ENCODE peak calls at places on chromosomes 12 and 14, in five cellular contexts. One of them, this sample, is unnamed.

GRCh38 chr14:24179961-24180726 is 8.3 kb downstream of the REC8 start:
- DNase-seq in cardiac muscle cell: peak; percentile 56
- DNase-seq in ascending aorta: no peak
- DNase-seq in CD8-positive, alpha-beta T cell: no peak
- DNase-seq in Karpas-422: no peak
- DNase-seq in this sample: no peak

GRCh38 chr14:87131879-87132278 is 861.1 kb downstream of the GALC start:
- DNase-seq in cardiac muscle cell: no peak
- DNase-seq in ascending aorta: no peak
- DNase-seq in CD8-positive, alpha-beta T cell: no peak
- DNase-seq in Karpas-422: peak; percentile 98
- DNase-seq in this sample: peak; percentile 16

GRCh38 chr12:121748571-121749265 is 36.2 kb downstream of the TMEM120B start:
- DNase-seq in cardiac muscle cell: peak; percentile 88
- DNase-seq in ascending aorta: peak; percentile 20
- DNase-seq in CD8-positive, alpha-beta T cell: no peak
- DNase-seq in Karpas-422: peak; percentile 52
- DNase-seq in this sample: no peak

GRCh38 chr14:33525626-33526025 is 425.2 kb downstream of the EGLN3 start:
- DNase-seq in cardiac muscle cell: peak; percentile 43
- DNase-seq in ascending aorta: no peak
- DNase-seq in CD8-positive, alpha-beta T cell: no peak
- DNase-seq in Karpas-422: no peak
- DNase-seq in this sample: no peak

GRCh38 chr12:49345048-49345839 is 1.4 kb upstream of the DNAJC22 start:
- DNase-seq in cardiac muscle cell: no peak
- DNase-seq in ascending aorta: no peak
- DNase-seq in CD8-positive, alpha-beta T cell: no peak
- DNase-seq in Karpas-422: peak; percentile 74
- DNase-seq in this sample: peak; percentile 60

GRCh38 chr12:42326466-42327226 is 679 bp downstream of the PPHLN1 start:
- DNase-seq in cardiac muscle cell: peak; percentile 50
- DNase-seq in ascending aorta: no peak
- DNase-seq in CD8-positive, alpha-beta T cell: no peak
- DNase-seq in Karpas-422: peak; percentile 66
- DNase-seq in this sample: peak; percentile 82

GRCh38 chr12:98973395-98973794 is 328.3 kb downstream of the APAF1 start:
- DNase-seq in cardiac muscle cell: peak; percentile 24
- DNase-seq in ascending aorta: no peak
- DNase-seq in CD8-positive, alpha-beta T cell: no peak
- DNase-seq in Karpas-422: no peak
- DNase-seq in this sample: no peak

GRCh38 chr12:55739025-55739378 is 3.9 kb upstream of the GDF11 start:
- DNase-seq in cardiac muscle cell: no peak
- DNase-seq in ascending aorta: no peak
- DNase-seq in CD8-positive, alpha-beta T cell: no peak
- DNase-seq in Karpas-422: no peak
- DNase-seq in this sample: no peak

GRCh38 chr12:13093191-13093849 is 10.1 kb downstream of the GSG1 start:
- DNase-seq in cardiac muscle cell: no peak
- DNase-seq in ascending aorta: no peak
- DNase-seq in CD8-positive, alpha-beta T cell: no peak
- DNase-seq in Karpas-422: no peak
- DNase-seq in this sample: no peak

GRCh38 chr12:51788876-51789275 is 59.6 kb downstream of the FIGNL2 start:
- DNase-seq in cardiac muscle cell: peak; percentile 32
- DNase-seq in ascending aorta: no peak
- DNase-seq in CD8-positive, alpha-beta T cell: no peak
- DNase-seq in Karpas-422: no peak
- DNase-seq in this sample: no peak

GRCh38 chr14:67426983-67427601 is 15.1 kb upstream of the PLEK2 start:
- DNase-seq in cardiac muscle cell: peak; percentile 89
- DNase-seq in ascending aorta: no peak
- DNase-seq in CD8-positive, alpha-beta T cell: peak; percentile 64
- DNase-seq in Karpas-422: peak; percentile 95
- DNase-seq in this sample: peak; percentile 87

GRCh38 chr14:79842270-79842669 is 369.0 kb downstream of the DIO2 start:
- DNase-seq in cardiac muscle cell: peak; percentile 69
- DNase-seq in ascending aorta: no peak
- DNase-seq in CD8-positive, alpha-beta T cell: no peak
- DNase-seq in Karpas-422: no peak
- DNase-seq in this sample: peak; percentile 1

GRCh38 chr14:24080888-24081738 is 9.8 kb downstream of the CPNE6 start:
- DNase-seq in cardiac muscle cell: peak; percentile 17
- DNase-seq in ascending aorta: no peak
- DNase-seq in CD8-positive, alpha-beta T cell: peak; percentile 51
- DNase-seq in Karpas-422: peak; percentile 93
- DNase-seq in this sample: no peak

GRCh38 chr12:76611533-76611932 is 52.0 kb upstream of the OSBPL8 start:
- DNase-seq in cardiac muscle cell: peak; percentile 77
- DNase-seq in ascending aorta: no peak
- DNase-seq in CD8-positive, alpha-beta T cell: no peak
- DNase-seq in Karpas-422: no peak
- DNase-seq in this sample: no peak

GRCh38 chr12:78977463-78977862 is 112.9 kb downstream of the SYT1 start:
- DNase-seq in cardiac muscle cell: no peak
- DNase-seq in ascending aorta: no peak
- DNase-seq in CD8-positive, alpha-beta T cell: no peak
- DNase-seq in Karpas-422: no peak
- DNase-seq in this sample: no peak

GRCh38 chr12:109738209-109738608 is 24.6 kb downstream of the FAM222A start:
- DNase-seq in cardiac muscle cell: no peak
- DNase-seq in ascending aorta: no peak
- DNase-seq in CD8-positive, alpha-beta T cell: no peak
- DNase-seq in Karpas-422: no peak
- DNase-seq in this sample: no peak

GRCh38 chr12:117279606-117280005 is 81.8 kb downstream of the NOS1 start:
- DNase-seq in cardiac muscle cell: no peak
- DNase-seq in ascending aorta: no peak
- DNase-seq in CD8-positive, alpha-beta T cell: no peak
- DNase-seq in Karpas-422: peak; percentile 72
- DNase-seq in this sample: no peak

GRCh38 chr12:91099373-91099772 is 11.9 kb downstream of the LUM start:
- DNase-seq in cardiac muscle cell: no peak
- DNase-seq in ascending aorta: no peak
- DNase-seq in CD8-positive, alpha-beta T cell: no peak
- DNase-seq in Karpas-422: no peak
- DNase-seq in this sample: no peak

GRCh38 chr14:69501362-69501964 is 16.9 kb downstream of the PLEKHD1 start:
- DNase-seq in cardiac muscle cell: peak; percentile 51
- DNase-seq in ascending aorta: no peak
- DNase-seq in CD8-positive, alpha-beta T cell: no peak
- DNase-seq in Karpas-422: no peak
- DNase-seq in this sample: peak; percentile 42

GRCh38 chr14:73422515-73422914 is 35.8 kb downstream of the NUMB start:
- DNase-seq in cardiac muscle cell: no peak
- DNase-seq in ascending aorta: no peak
- DNase-seq in CD8-positive, alpha-beta T cell: no peak
- DNase-seq in Karpas-422: no peak
- DNase-seq in this sample: no peak

GRCh38 chr12:40224439-40225291 is at the start of gene LRRK2:
- DNase-seq in cardiac muscle cell: peak; percentile 73
- DNase-seq in ascending aorta: peak; percentile 49
- DNase-seq in CD8-positive, alpha-beta T cell: peak; percentile 2
- DNase-seq in Karpas-422: peak; percentile 82
- DNase-seq in this sample: peak; percentile 16

GRCh38 chr12:45989277-45989856 is 1.0 kb downstream of the SCAF11 start:
- DNase-seq in cardiac muscle cell: no peak
- DNase-seq in ascending aorta: no peak
- DNase-seq in CD8-positive, alpha-beta T cell: no peak
- DNase-seq in Karpas-422: no peak
- DNase-seq in this sample: no peak

GRCh38 chr12:113875681-113876080 is 90.4 kb downstream of the RBM19 start:
- DNase-seq in cardiac muscle cell: peak; percentile 72
- DNase-seq in ascending aorta: no peak
- DNase-seq in CD8-positive, alpha-beta T cell: no peak
- DNase-seq in Karpas-422: no peak
- DNase-seq in this sample: no peak

GRCh38 chr12:116879509-116880212 is 1.6 kb downstream of the HRK start:
- DNase-seq in cardiac muscle cell: no peak
- DNase-seq in ascending aorta: no peak
- DNase-seq in CD8-positive, alpha-beta T cell: no peak
- DNase-seq in Karpas-422: no peak
- DNase-seq in this sample: no peak

GRCh38 chr14:58299665-58300202 is 1.4 kb downstream of the ARID4A start:
- DNase-seq in cardiac muscle cell: peak; percentile 14
- DNase-seq in ascending aorta: no peak
- DNase-seq in CD8-positive, alpha-beta T cell: no peak
- DNase-seq in Karpas-422: peak; percentile 62
- DNase-seq in this sample: peak; percentile 23

GRCh38 chr12:59657711-59658110 is 61.9 kb downstream of the SLC16A7 start:
- DNase-seq in cardiac muscle cell: no peak
- DNase-seq in ascending aorta: no peak
- DNase-seq in CD8-positive, alpha-beta T cell: no peak
- DNase-seq in Karpas-422: no peak
- DNase-seq in this sample: no peak

GRCh38 chr12:80262372-80263170 is 163.2 kb downstream of the OTOGL start:
- DNase-seq in cardiac muscle cell: no peak
- DNase-seq in ascending aorta: no peak
- DNase-seq in CD8-positive, alpha-beta T cell: no peak
- DNase-seq in Karpas-422: no peak
- DNase-seq in this sample: no peak

GRCh38 chr14:74478996-74479635 is 14.0 kb downstream of the NPC2 start:
- DNase-seq in cardiac muscle cell: peak; percentile 56
- DNase-seq in ascending aorta: no peak
- DNase-seq in CD8-positive, alpha-beta T cell: no peak
- DNase-seq in Karpas-422: no peak
- DNase-seq in this sample: no peak

GRCh38 chr12:27424631-27425230 is 21.8 kb upstream of the SMCO2 start:
- DNase-seq in cardiac muscle cell: peak; percentile 88
- DNase-seq in ascending aorta: no peak
- DNase-seq in CD8-positive, alpha-beta T cell: no peak
- DNase-seq in Karpas-422: peak; percentile 72
- DNase-seq in this sample: no peak

GRCh38 chr12:19411234-19412221 is 27.8 kb upstream of the AEBP2 start:
- DNase-seq in cardiac muscle cell: no peak
- DNase-seq in ascending aorta: peak; percentile 51
- DNase-seq in CD8-positive, alpha-beta T cell: no peak
- DNase-seq in Karpas-422: no peak
- DNase-seq in this sample: no peak

GRCh38 chr14:24817638-24818053 is 183.7 kb upstream of the GZMB start:
- DNase-seq in cardiac muscle cell: peak; percentile 64
- DNase-seq in ascending aorta: no peak
- DNase-seq in CD8-positive, alpha-beta T cell: no peak
- DNase-seq in Karpas-422: no peak
- DNase-seq in this sample: no peak

GRCh38 chr14:100896369-100897060 is 7.0 kb downstream of the RTL1 start:
- DNase-seq in cardiac muscle cell: no peak
- DNase-seq in ascending aorta: no peak
- DNase-seq in CD8-positive, alpha-beta T cell: no peak
- DNase-seq in Karpas-422: no peak
- DNase-seq in this sample: peak; percentile 34

GRCh38 chr12:1531654-1532366 is 62.6 kb downstream of the FBXL14 start:
- DNase-seq in cardiac muscle cell: no peak
- DNase-seq in ascending aorta: no peak
- DNase-seq in CD8-positive, alpha-beta T cell: no peak
- DNase-seq in Karpas-422: no peak
- DNase-seq in this sample: no peak
- H3K4me3 ChIP-seq in cardiac muscle cell: peak overlapping the region; percentile 93
- H3K4me3 ChIP-seq in ascending aorta: peak overlapping the region; percentile 66
- H3K4me3 ChIP-seq in CD8-positive, alpha-beta T cell: no peak overlapping the region
- H3K4me3 ChIP-seq in Karpas-422: peak overlapping the region; percentile 70
- H3K4me3 ChIP-seq in this sample: no peak overlapping the region

DNA sequence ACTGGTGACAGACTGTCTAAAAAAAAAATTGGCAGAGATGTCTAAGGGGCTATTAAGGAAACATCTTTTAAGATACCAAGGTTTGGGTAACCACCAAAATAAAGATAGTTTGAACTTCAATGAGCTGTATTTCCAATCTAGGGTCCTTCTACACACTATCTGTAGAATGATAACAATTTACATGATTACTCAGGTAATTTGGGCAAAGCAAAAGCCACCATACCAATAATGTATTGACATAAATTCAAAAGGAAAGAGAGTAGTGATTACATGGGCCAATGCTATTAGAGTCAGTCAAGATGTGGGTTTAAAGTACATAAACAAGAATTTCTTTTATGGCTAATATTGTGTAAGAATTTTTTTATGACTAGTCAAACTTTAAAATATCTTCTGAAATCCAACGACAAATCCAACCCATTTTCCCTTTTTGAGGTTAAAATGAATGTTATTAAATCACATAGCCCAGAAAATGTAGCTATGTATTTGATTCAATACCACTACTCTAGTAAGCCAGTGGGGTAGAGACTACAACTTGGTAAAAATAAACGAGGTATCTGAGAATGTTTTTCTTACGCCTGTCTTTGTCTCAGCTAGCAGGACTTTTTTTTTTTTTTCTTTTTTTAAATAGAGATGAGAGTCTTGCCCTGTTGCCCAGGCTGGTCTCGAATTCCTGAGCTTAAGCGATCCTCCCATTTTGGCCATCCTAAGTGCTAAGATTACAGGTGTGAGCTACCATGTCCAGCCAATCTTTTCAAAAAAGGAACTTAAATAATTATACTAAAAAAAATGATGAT is 10.4 kb downstream of the PNN start:
- DNase-seq in cardiac muscle cell: no peak
- DNase-seq in ascending aorta: no peak
- DNase-seq in CD8-positive, alpha-beta T cell: no peak
- DNase-seq in Karpas-422: peak; percentile 60
- DNase-seq in this sample: no peak
- H3K36me3 ChIP-seq in cardiac muscle cell: peaks cover 34% of the 10 kb centered on the region
- H3K36me3 ChIP-seq in ascending aorta: peaks cover 36% of the 10 kb centered on the region
- H3K36me3 ChIP-seq in CD8-positive, alpha-beta T cell: peaks cover 14% of the 10 kb centered on the region
- H3K36me3 ChIP-seq in Karpas-422: peaks cover 40% of the 10 kb centered on the region
- H3K36me3 ChIP-seq in this sample: peaks cover 47% of the 10 kb centered on the region

DNA sequence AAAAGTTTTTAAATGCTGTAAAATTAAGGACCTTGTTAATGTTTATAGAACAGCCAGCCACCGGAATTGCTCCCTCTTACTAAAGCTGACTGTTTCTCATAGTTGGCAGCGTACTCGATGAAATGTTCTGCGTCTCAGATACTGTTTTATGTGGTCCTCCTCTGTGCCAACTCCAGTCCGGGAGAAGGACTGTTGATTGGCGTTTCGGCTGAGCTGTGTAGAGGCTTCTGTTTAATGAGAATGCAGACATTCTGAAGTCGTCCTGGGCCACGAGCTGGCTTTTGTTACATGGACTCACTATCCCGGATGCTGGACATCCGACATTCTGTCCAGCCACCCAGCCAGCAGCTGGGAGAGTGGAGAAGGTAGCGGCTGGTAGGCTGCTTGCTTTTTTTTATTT is 75.4 kb downstream of the WDR20 start:
- DNase-seq in cardiac muscle cell: peak; percentile 78
- DNase-seq in ascending aorta: no peak
- DNase-seq in CD8-positive, alpha-beta T cell: no peak
- DNase-seq in Karpas-422: no peak
- DNase-seq in this sample: no peak
- H3K27ac ChIP-seq in cardiac muscle cell: peak overlapping the region; percentile 59
- H3K27ac ChIP-seq in ascending aorta: no peak overlapping the region
- H3K27ac ChIP-seq in CD8-positive, alpha-beta T cell: no peak overlapping the region
- H3K27ac ChIP-seq in Karpas-422: no peak overlapping the region
- H3K27ac ChIP-seq in this sample: no peak overlapping the region

DNA sequence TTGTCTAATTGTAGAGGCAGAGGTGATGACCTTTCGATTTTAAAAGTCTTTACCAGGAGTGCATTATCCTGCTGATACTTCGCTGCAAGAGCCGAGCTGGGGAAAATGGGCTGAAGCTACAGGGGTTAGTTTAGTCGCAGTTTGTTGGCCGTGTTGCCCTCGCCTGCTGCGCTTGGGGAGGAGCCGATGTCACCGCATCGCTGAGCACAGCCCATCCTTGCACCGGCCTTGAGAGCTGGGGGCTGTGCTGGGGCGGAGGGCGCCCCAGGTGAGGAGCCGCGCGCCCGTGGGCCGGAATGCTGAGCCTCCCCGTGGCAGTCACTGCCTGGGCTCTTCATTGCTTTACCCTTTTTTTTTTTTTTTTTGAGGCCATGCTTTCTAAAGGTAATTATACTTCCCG is 50.0 kb downstream of the ADGRD1 start:
- DNase-seq in cardiac muscle cell: no peak
- DNase-seq in ascending aorta: no peak
- DNase-seq in CD8-positive, alpha-beta T cell: no peak
- DNase-seq in Karpas-422: no peak
- DNase-seq in this sample: no peak
- H3K4me3 ChIP-seq in cardiac muscle cell: no peak overlapping the region
- H3K4me3 ChIP-seq in ascending aorta: no peak overlapping the region
- H3K4me3 ChIP-seq in CD8-positive, alpha-beta T cell: no peak overlapping the region
- H3K4me3 ChIP-seq in Karpas-422: no peak overlapping the region
- H3K4me3 ChIP-seq in this sample: no peak overlapping the region

This sample was measured in SJCRH30.